ENCODE peak calls at places on chromosomes 13 and 19, in seven cellular contexts. R is DMS79; V is EH; L is HFFc6; P is NCI-H1417; O is activated CD4-positive, CD25-positive, alpha-beta regulatory T cell treated with anti-CD3 and anti-CD28 coated beads, Interleukin-2, amount 50 U/mL, for 16 hours; C is ascending aorta. A is an unnamed sample.

GRCh38 chr19:5045956-5046338 is 77.0 kb downstream of the KDM4B start:
- DNase-seq in R (no peak), V (no peak), L (no peak), P (no peak), O (no peak), C (no peak), A (no peak)

GRCh38 chr19:57648336-57649003 is 15.5 kb downstream of the ZNF211 start:
- DNase-seq in R (peak), V (no peak), L (no peak), P (peak), O (no peak), C (no peak), A (no peak)

GRCh38 chr13:71864094-71864980 is 2.7 kb downstream of the DACH1 start:
- DNase-seq in R (no peak), V (no peak), L (no peak), P (peak), O (no peak), C (no peak), A (peak)

GRCh38 chr19:21084343-21084742 is 2.3 kb downstream of the ZNF714 start:
- DNase-seq in R (peak), V (peak), L (peak), P (no peak), O (no peak), C (no peak), A (no peak)

GRCh38 chr13:22061806-22062391 is 391.0 kb downstream of the FGF9 start:
- DNase-seq in R (no peak), V (no peak), L (no peak), P (no peak), O (no peak), C (no peak), A (no peak)

GRCh38 chr19:1027020-1027952 is 878 bp downstream of the CNN2 start:
- DNase-seq in R (no peak), V (peak), L (no peak), P (peak), O (no peak), C (no peak), A (no peak)

GRCh38 chr13:112840472-112841302 is 128.3 kb upstream of the MCF2L start:
- DNase-seq in R (no peak), V (no peak), L (no peak), P (no peak), O (no peak), C (no peak), A (no peak)

GRCh38 chr19:42850981-42851717 is 28.4 kb downstream of the PSG1 start:
- DNase-seq in R (no peak), V (peak), L (peak), P (no peak), O (no peak), C (peak), A (no peak)

GRCh38 chr19:50673118-50673517 is 23.9 kb downstream of the C19orf81 start:
- DNase-seq in R (no peak), V (no peak), L (no peak), P (no peak), O (no peak), C (no peak), A (no peak)

GRCh38 chr13:60114499-60115028 is 49.2 kb downstream of the DIAPH3 start:
- DNase-seq in R (no peak), V (no peak), L (no peak), P (no peak), O (no peak), C (no peak), A (no peak)

GRCh38 chr19:49295208-49295880 is 29.6 kb downstream of the SLC6A16 start:
- DNase-seq in R (no peak), V (no peak), L (no peak), P (no peak), O (no peak), C (no peak), A (no peak)

GRCh38 chr13:82803341-82803740 is 1078.9 kb downstream of the SLITRK1 start:
- DNase-seq in R (no peak), V (peak), L (no peak), P (no peak), O (no peak), C (no peak), A (no peak)

GRCh38 chr19:44738603-44739585 is 9.6 kb upstream of the BCL3 start:
- DNase-seq in R (no peak), V (peak), L (no peak), P (no peak), O (no peak), C (no peak), A (no peak)

GRCh38 chr13:59458908-59459579 is 704.7 kb downstream of the DIAPH3 start:
- DNase-seq in R (no peak), V (peak), L (peak), P (no peak), O (no peak), C (no peak), A (no peak)

GRCh38 chr19:39968789-39969188 is 2.2 kb upstream of the PSMC4 start:
- DNase-seq in R (no peak), V (no peak), L (no peak), P (no peak), O (no peak), C (no peak), A (no peak)

GRCh38 chr13:90395846-90396245 is 951.6 kb upstream of the MIR17HG start:
- DNase-seq in R (no peak), V (no peak), L (no peak), P (no peak), O (no peak), C (no peak), A (no peak)